ENCODE peak calls at places on chromosome 5, in six cellular contexts. One of them, this sample, is unnamed.

GRCh38 chr5:141711687-141712086 is 29.7 kb upstream of the ARAP3 start:
- DNase-seq in prostate gland: no peak
- DNase-seq in effector CD4-positive, alpha-beta T cell: no peak
- DNase-seq in AG04450: no peak
- DNase-seq in NCI-H146: no peak
- DNase-seq in pulmonary artery endothelial cell: no peak
- DNase-seq in this sample: no peak

GRCh38 chr5:35316611-35317307 is 86.5 kb upstream of the PRLR start:
- DNase-seq in prostate gland: no peak
- DNase-seq in pulmonary artery endothelial cell: no peak
- DNase-seq in effector CD4-positive, alpha-beta T cell: no peak
- DNase-seq in NCI-H146: no peak
- DNase-seq in AG04450: no peak
- DNase-seq in this sample: no peak

GRCh38 chr5:37900692-37901091 is 60.9 kb upstream of the GDNF start:
- DNase-seq in effector CD4-positive, alpha-beta T cell: no peak
- DNase-seq in NCI-H146: no peak
- DNase-seq in prostate gland: no peak
- DNase-seq in pulmonary artery endothelial cell: no peak
- DNase-seq in AG04450: no peak
- DNase-seq in this sample: peak

GRCh38 chr5:42315214-42315613 is 108.0 kb upstream of the GHR start:
- DNase-seq in pulmonary artery endothelial cell: no peak
- DNase-seq in effector CD4-positive, alpha-beta T cell: no peak
- DNase-seq in prostate gland: no peak
- DNase-seq in NCI-H146: no peak
- DNase-seq in AG04450: no peak
- DNase-seq in this sample: no peak

GRCh38 chr5:4018968-4019766 is 423.5 kb downstream of the IRX1 start:
- DNase-seq in NCI-H146: no peak
- DNase-seq in pulmonary artery endothelial cell: no peak
- DNase-seq in AG04450: no peak
- DNase-seq in effector CD4-positive, alpha-beta T cell: no peak
- DNase-seq in prostate gland: no peak
- DNase-seq in this sample: no peak

GRCh38 chr5:435961-436640 is 6.9 kb upstream of the EXOC3 start:
- DNase-seq in effector CD4-positive, alpha-beta T cell: no peak
- DNase-seq in prostate gland: no peak
- DNase-seq in AG04450: no peak
- DNase-seq in pulmonary artery endothelial cell: no peak
- DNase-seq in NCI-H146: no peak
- DNase-seq in this sample: peak

GRCh38 chr5:42143361-42143760 is 218.3 kb downstream of the FBXO4 start:
- DNase-seq in NCI-H146: no peak
- DNase-seq in pulmonary artery endothelial cell: no peak
- DNase-seq in effector CD4-positive, alpha-beta T cell: no peak
- DNase-seq in AG04450: no peak
- DNase-seq in prostate gland: no peak
- DNase-seq in this sample: no peak

GRCh38 chr5:103041071-103041676 is 78.8 kb downstream of the GIN1 start:
- DNase-seq in effector CD4-positive, alpha-beta T cell: no peak
- DNase-seq in NCI-H146: peak
- DNase-seq in AG04450: peak
- DNase-seq in pulmonary artery endothelial cell: peak
- DNase-seq in prostate gland: no peak
- DNase-seq in this sample: peak

GRCh38 chr5:36047375-36048160 is 19.1 kb downstream of the UGT3A2 start:
- DNase-seq in effector CD4-positive, alpha-beta T cell: no peak
- DNase-seq in NCI-H146: no peak
- DNase-seq in prostate gland: no peak
- DNase-seq in pulmonary artery endothelial cell: no peak
- DNase-seq in AG04450: no peak
- DNase-seq in this sample: no peak

GRCh38 chr5:113489299-113489698 is 1.0 kb upstream of the MCC start:
- DNase-seq in AG04450: peak
- DNase-seq in NCI-H146: no peak
- DNase-seq in pulmonary artery endothelial cell: no peak
- DNase-seq in prostate gland: peak
- DNase-seq in effector CD4-positive, alpha-beta T cell: no peak
- DNase-seq in this sample: no peak

GRCh38 chr5:91077623-91078022 is 305.5 kb downstream of the ARRDC3 start:
- DNase-seq in pulmonary artery endothelial cell: no peak
- DNase-seq in NCI-H146: no peak
- DNase-seq in prostate gland: no peak
- DNase-seq in AG04450: no peak
- DNase-seq in effector CD4-positive, alpha-beta T cell: no peak
- DNase-seq in this sample: no peak

GRCh38 chr5:24347206-24347605 is 297.6 kb downstream of the CDH10 start:
- DNase-seq in pulmonary artery endothelial cell: no peak
- DNase-seq in NCI-H146: no peak
- DNase-seq in prostate gland: no peak
- DNase-seq in effector CD4-positive, alpha-beta T cell: no peak
- DNase-seq in AG04450: no peak
- DNase-seq in this sample: no peak

GRCh38 chr5:93793159-93793781 is 51.9 kb upstream of the POU5F2 start:
- DNase-seq in effector CD4-positive, alpha-beta T cell: no peak
- DNase-seq in NCI-H146: no peak
- DNase-seq in prostate gland: no peak
- DNase-seq in AG04450: no peak
- DNase-seq in pulmonary artery endothelial cell: no peak
- DNase-seq in this sample: no peak

GRCh38 chr5:150497989-150498317 is 10.0 kb upstream of the NDST1 start:
- DNase-seq in NCI-H146: no peak
- DNase-seq in pulmonary artery endothelial cell: no peak
- DNase-seq in effector CD4-positive, alpha-beta T cell: no peak
- DNase-seq in prostate gland: no peak
- DNase-seq in AG04450: no peak
- DNase-seq in this sample: no peak

This sample was measured in dermis microvascular lymphatic vessel endothelial cell.